ENCODE peak calls at places on chromosome 13, in ten cellular contexts. N is GM23248, E is neural progenitor cell, S is mucosa of descending colon, Z is Karpas-422, H is ovary, O is prostate gland, X is cardiac muscle cell, G is ascending aorta, Y is Peyer's patch. U is an unnamed sample.
A peak's percentile ranks its signal among the peaks of the same experiment; 100 is the strongest.

GRCh38 chr13:73096173-73097117 is 37.6 kb downstream of the KLF5 start:
- DNase-seq in G (no peak), H (no peak), E (no peak), S (no peak), Y (no peak), X (no peak), N (no peak), Z (no peak), O (no peak), U (no peak)

GRCh38 chr13:71303144-71303543 is 563.9 kb downstream of the DACH1 start:
- DNase-seq in Y (no peak), S (peak; percentile 22), E (no peak), H (no peak), O (no peak), Z (no peak), G (no peak), X (peak; percentile 4), N (no peak), U (no peak)

GRCh38 chr13:95709101-95709500 is 32.2 kb downstream of the DNAJC3 start:
- DNase-seq in Y (no peak), S (no peak), H (no peak), N (no peak), Z (no peak), E (no peak), X (peak; percentile 54), G (no peak), O (no peak), U (no peak)

GRCh38 chr13:41942462-41943094 is 18.3 kb downstream of the VWA8 start:
- DNase-seq in Z (peak; percentile 52), H (no peak), X (peak; percentile 70), O (no peak), Y (no peak), G (no peak), N (peak; percentile 65), S (no peak), E (peak; percentile 72), U (no peak)

GRCh38 chr13:59038824-59039223 is 1124.9 kb downstream of the DIAPH3 start:
- DNase-seq in H (no peak), G (no peak), E (no peak), O (no peak), Z (no peak), N (no peak), X (peak; percentile 5), Y (no peak), S (no peak), U (no peak)

GRCh38 chr13:97889803-97890202 is 63.7 kb upstream of the IPO5 start:
- DNase-seq in Y (no peak), N (peak; percentile 40), Z (no peak), S (no peak), X (no peak), E (no peak), G (no peak), H (no peak), O (no peak), U (no peak)

GRCh38 chr13:39040206-39040605 is 1.9 kb downstream of the NHLRC3 start:
- DNase-seq in H (no peak), G (no peak), S (no peak), E (no peak), Y (no peak), X (peak; percentile 19), Z (no peak), N (peak; percentile 34), O (no peak), U (no peak)

GRCh38 chr13:59533561-59534337 is 630.0 kb downstream of the DIAPH3 start:
- DNase-seq in N (no peak), Z (no peak), Y (no peak), G (no peak), O (no peak), H (no peak), E (no peak), S (no peak), X (no peak), U (no peak)

GRCh38 chr13:36766295-36766694 is 52.7 kb upstream of the RFXAP start:
- DNase-seq in N (peak; percentile 11), S (no peak), O (no peak), G (no peak), E (no peak), Y (no peak), Z (no peak), X (peak; percentile 74), H (no peak), U (no peak)

GRCh38 chr13:94248454-94249233 is 230.8 kb downstream of the DCT start:
- DNase-seq in E (no peak), G (no peak), H (no peak), X (peak; percentile 29), O (no peak), N (peak; percentile 47), Z (no peak), S (no peak), Y (no peak), U (no peak)

GRCh38 chr13:94704347-94705080 is 7.8 kb downstream of the SOX21 start:
- DNase-seq in S (no peak), O (no peak), H (no peak), Z (no peak), Y (no peak), G (no peak), X (no peak), N (no peak), E (peak; percentile 26), U (no peak)

GRCh38 chr13:48728876-48729275 is 75.1 kb downstream of the CYSLTR2 start:
- DNase-seq in O (no peak), S (no peak), N (no peak), X (no peak), H (no peak), Z (no peak), G (no peak), E (no peak), Y (no peak), U (no peak)

GRCh38 chr13:51928231-51928630 is 66.5 kb downstream of the CCDC70 start:
- DNase-seq in S (no peak), Y (no peak), H (no peak), O (no peak), G (no peak), N (no peak), Z (no peak), E (no peak), X (no peak), U (no peak)

GRCh38 chr13:73607489-73608156 is 526.6 kb downstream of the KLF12 start:
- DNase-seq in E (no peak), N (no peak), Z (no peak), G (no peak), X (no peak), O (no peak), H (no peak), S (no peak), Y (no peak), U (no peak)

GRCh38 chr13:113176822-113177221 is 18.4 kb downstream of the PROZ start:
- DNase-seq in X (no peak), Y (no peak), S (no peak), O (no peak), E (no peak), G (no peak), N (no peak), H (no peak), Z (no peak), U (no peak)

GRCh38 chr13:20360835-20361412 is 128.8 kb upstream of the GJB6 start:
- DNase-seq in E (no peak), Z (no peak), S (no peak), N (peak; percentile 20), G (no peak), H (no peak), X (no peak), O (no peak), Y (no peak), U (no peak)

GRCh38 chr13:46035066-46035465 is 17.5 kb downstream of the ZC3H13 start:
- DNase-seq in N (no peak), S (no peak), E (no peak), X (no peak), O (no peak), Y (no peak), H (no peak), G (no peak), Z (no peak), U (no peak)
- H3K9me3 ChIP-seq in N (no peaks in the 10 kb centered on the region), S (peaks cover 3% of the 10 kb centered on the region), E (no peaks in the 10 kb centered on the region), X (no peaks in the 10 kb centered on the region), O (no peaks in the 10 kb centered on the region), Y (no peaks in the 10 kb centered on the region), H (no peaks in the 10 kb centered on the region), G (no peaks in the 10 kb centered on the region), Z (peaks cover 9% of the 10 kb centered on the region), U (no peaks in the 10 kb centered on the region)

GRCh38 chr13:19052180-19052579 is 129.4 kb downstream of the TUBA3C start:
- DNase-seq in Y (no peak), Z (no peak), H (no peak), G (no peak), N (no peak), X (no peak), O (no peak), S (no peak), E (no peak), U (no peak)
- H3K9me3 ChIP-seq in Y (no peaks in the 10 kb centered on the region), Z (peaks cover 25% of the 10 kb centered on the region), H (no peaks in the 10 kb centered on the region), G (no peaks in the 10 kb centered on the region), N (no peaks in the 10 kb centered on the region), X (no peaks in the 10 kb centered on the region), O (no peaks in the 10 kb centered on the region), S (peaks cover 84% of the 10 kb centered on the region), E (peaks cover 8% of the 10 kb centered on the region), U (no peaks in the 10 kb centered on the region)

DNA sequence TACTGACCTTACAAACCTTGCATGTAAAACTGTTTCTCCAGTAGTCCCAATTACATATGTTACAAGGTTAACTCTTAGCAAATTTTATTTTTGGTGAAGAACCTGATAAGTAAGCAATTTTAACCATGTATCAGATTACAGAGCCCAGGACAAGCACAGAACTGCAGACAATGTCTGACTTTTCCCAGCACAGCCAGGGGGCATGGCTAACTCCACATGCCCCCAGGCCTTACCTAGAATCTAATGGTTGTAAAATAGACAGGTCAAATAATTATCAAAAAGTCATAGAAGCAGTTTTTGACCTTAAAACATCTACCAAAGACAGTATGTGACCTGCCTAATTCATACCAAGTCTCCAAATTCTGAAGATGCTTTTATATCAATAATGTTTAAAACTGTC is 364.1 kb downstream of the FOXO1 start:
- DNase-seq in H (no peak), E (no peak), S (no peak), O (no peak), N (no peak), Y (no peak), Z (no peak), X (no peak), G (no peak), U (no peak)
- H3K9me3 ChIP-seq in H (no peaks in the 10 kb centered on the region), E (peaks cover 4% of the 10 kb centered on the region), S (peaks cover 5% of the 10 kb centered on the region), O (no peaks in the 10 kb centered on the region), N (no peaks in the 10 kb centered on the region), Y (no peaks in the 10 kb centered on the region), Z (peaks cover 14% of the 10 kb centered on the region), X (no peaks in the 10 kb centered on the region), G (no peaks in the 10 kb centered on the region), U (peaks cover 3% of the 10 kb centered on the region)

GRCh38 chr13:19062019-19062646 is 119.5 kb downstream of the TUBA3C start:
- DNase-seq in Y (no peak), O (no peak), G (no peak), E (no peak), N (no peak), S (no peak), H (no peak), Z (no peak), X (no peak), U (no peak)
- H3K9me3 ChIP-seq in Y (no peaks in the 10 kb centered on the region), O (no peaks in the 10 kb centered on the region), G (no peaks in the 10 kb centered on the region), E (no peaks in the 10 kb centered on the region), N (no peaks in the 10 kb centered on the region), S (peaks cover 85% of the 10 kb centered on the region), H (no peaks in the 10 kb centered on the region), Z (peaks cover 43% of the 10 kb centered on the region), X (no peaks in the 10 kb centered on the region), U (no peaks in the 10 kb centered on the region)

DNA sequence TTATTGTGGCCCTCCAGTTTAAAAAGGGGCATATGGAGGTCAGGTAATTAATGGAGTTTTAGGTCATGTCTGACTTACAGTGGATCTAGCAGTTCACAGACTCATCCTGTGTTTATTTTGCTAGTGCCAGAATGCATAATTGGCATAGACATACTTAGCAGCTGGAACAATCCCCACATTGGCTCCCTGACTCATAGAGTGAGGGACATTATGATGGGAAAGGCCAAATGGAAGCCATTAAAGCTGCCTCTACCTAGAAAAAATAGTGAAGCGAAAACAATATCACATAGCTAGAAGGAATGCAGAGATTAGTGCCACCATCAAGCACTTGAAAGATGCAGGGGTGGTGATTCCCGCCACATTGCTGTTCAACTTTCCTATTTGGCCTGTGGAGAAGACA is 610.7 kb downstream of the SLITRK5 start:
- DNase-seq in S (no peak), H (no peak), O (no peak), Z (no peak), Y (no peak), G (no peak), N (no peak), E (no peak), X (no peak), U (no peak)
- H3K9me3 ChIP-seq in S (peaks cover 9% of the 10 kb centered on the region), H (no peaks in the 10 kb centered on the region), O (no peaks in the 10 kb centered on the region), Z (peaks cover 17% of the 10 kb centered on the region), Y (no peaks in the 10 kb centered on the region), G (no peaks in the 10 kb centered on the region), N (no peaks in the 10 kb centered on the region), E (no peaks in the 10 kb centered on the region), X (no peaks in the 10 kb centered on the region), U (no peaks in the 10 kb centered on the region)